ENCODE peak calls at places on chromosomes 3 and 15, in seven cellular contexts. G, U, I, B, C, Y and D are unnamed samples.

GRCh38 chr3:120324185-120324584 is 25.0 kb downstream of the LRRC58 start:
- DNase-seq in C (no peak), B (no peak), Y (no peak), G (no peak), I (no peak), U (no peak), D (no peak)

GRCh38 chr15:33467816-33468163 is 157.0 kb downstream of the RYR3 start:
- DNase-seq in B (no peak), Y (no peak), C (no peak), I (no peak), U (no peak), G (no peak), D (no peak)

GRCh38 chr3:160739079-160739478 is 17.0 kb upstream of the PPM1L start:
- DNase-seq in B (no peak), G (peak), C (no peak), Y (no peak), I (no peak), U (no peak), D (no peak)

GRCh38 chr3:177197934-177198484 is 727 bp upstream of the TBL1XR1 start:
- DNase-seq in G (no peak), I (no peak), U (no peak), Y (no peak), C (no peak), B (no peak), D (no peak)

GRCh38 chr3:101703169-101703568 is 16.7 kb upstream of the RPL24 start:
- DNase-seq in G (no peak), B (no peak), Y (no peak), U (no peak), C (no peak), I (no peak), D (no peak)

GRCh38 chr15:78390823-78391222 is 47.2 kb upstream of the IREB2 start:
- DNase-seq in C (no peak), U (no peak), G (peak), Y (no peak), B (no peak), I (no peak), D (no peak)

GRCh38 chr3:38054166-38054991 is 15.4 kb downstream of the DLEC1 start:
- DNase-seq in B (no peak), I (no peak), G (no peak), U (no peak), Y (peak), C (no peak), D (no peak)

GRCh38 chr3:191356586-191357439 is 26.5 kb upstream of the UTS2B start:
- DNase-seq in U (no peak), G (peak), B (no peak), Y (peak), I (no peak), C (no peak), D (no peak)

GRCh38 chr15:77580991-77581682 is 51.6 kb downstream of the LINGO1 start:
- DNase-seq in C (no peak), G (no peak), U (no peak), B (no peak), I (no peak), Y (no peak), D (no peak)

GRCh38 chr15:75468908-75469307 is 17.4 kb upstream of the SIN3A start:
- DNase-seq in U (no peak), B (no peak), I (no peak), G (peak), Y (no peak), C (no peak), D (no peak)

GRCh38 chr3:71753716-71754609 is at the start of gene GPR27:
- DNase-seq in Y (no peak), G (peak), C (peak), B (peak), I (no peak), U (no peak), D (no peak)

GRCh38 chr3:54830658-54831057 is 97.2 kb downstream of the LRTM1 start:
- DNase-seq in C (peak), I (no peak), U (no peak), Y (no peak), B (no peak), G (no peak), D (peak)

GRCh38 chr3:124064050-124064449 is 72.1 kb upstream of the ROPN1 start:
- DNase-seq in G (no peak), B (no peak), C (no peak), I (no peak), U (no peak), Y (no peak), D (no peak)

GRCh38 chr3:180590396-180590795 is 11.6 kb upstream of the TTC14 start:
- DNase-seq in I (no peak), G (no peak), C (no peak), B (no peak), U (no peak), Y (no peak), D (no peak)

GRCh38 chr3:188000361-188000861 is 153.5 kb upstream of the LPP start:
- DNase-seq in U (peak), G (no peak), I (no peak), C (no peak), Y (no peak), B (peak), D (no peak)

GRCh38 chr3:9028134-9028533 is 64.9 kb upstream of the RAD18 start:
- DNase-seq in Y (peak), B (peak), C (no peak), G (peak), I (peak), U (peak), D (no peak)

GRCh38 chr15:56805466-56806146 is 72.3 kb upstream of the ZNF280D start:
- DNase-seq in G (peak), Y (no peak), B (no peak), U (no peak), I (no peak), C (peak), D (no peak)

GRCh38 chr3:102142379-102143058 is 292.3 kb upstream of the ZPLD1 start:
- DNase-seq in I (no peak), C (no peak), G (no peak), Y (no peak), B (no peak), U (no peak), D (no peak)

GRCh38 chr3:30741870-30742269 is 135.5 kb downstream of the TGFBR2 start:
- DNase-seq in G (no peak), Y (no peak), U (no peak), C (no peak), B (no peak), I (no peak), D (no peak)

GRCh38 chr3:113243071-113243470 is 31.7 kb downstream of the BOC start:
- DNase-seq in I (no peak), C (no peak), G (no peak), Y (no peak), B (no peak), U (no peak), D (no peak)

GRCh38 chr3:136667081-136667480 is 85.1 kb downstream of the STAG1 start:
- DNase-seq in I (no peak), C (no peak), G (peak), B (no peak), Y (no peak), U (no peak), D (no peak)

GRCh38 chr15:72866086-72866646 is 82.6 kb upstream of the ADPGK start:
- DNase-seq in G (no peak), B (no peak), C (no peak), Y (no peak), I (no peak), U (no peak), D (no peak)

GRCh38 chr3:42655980-42656679 is 2.6 kb downstream of the ZBTB47 start:
- DNase-seq in B (peak), I (no peak), U (no peak), Y (no peak), G (peak), C (no peak), D (no peak)

GRCh38 chr3:128726691-128727031 is 678 bp downstream of the RAB7A start:
- DNase-seq in C (no peak), U (peak), I (peak), G (peak), B (no peak), Y (peak), D (peak)

GRCh38 chr3:53337167-53337940 is 10.0 kb downstream of the DCP1A start:
- DNase-seq in U (no peak), B (no peak), Y (no peak), I (no peak), G (no peak), C (no peak), D (no peak)

GRCh38 chr3:53328750-53329149 is 18.6 kb downstream of the DCP1A start:
- DNase-seq in I (no peak), Y (no peak), C (no peak), B (no peak), U (no peak), G (no peak), D (no peak)

GRCh38 chr3:53334742-53335141 is 12.6 kb downstream of the DCP1A start:
- DNase-seq in B (no peak), Y (no peak), G (no peak), C (no peak), U (no peak), I (no peak), D (no peak)

GRCh38 chr3:53329933-53330332 is 17.4 kb downstream of the DCP1A start:
- DNase-seq in U (no peak), G (no peak), I (no peak), Y (no peak), C (no peak), B (no peak), D (no peak)

DNA sequence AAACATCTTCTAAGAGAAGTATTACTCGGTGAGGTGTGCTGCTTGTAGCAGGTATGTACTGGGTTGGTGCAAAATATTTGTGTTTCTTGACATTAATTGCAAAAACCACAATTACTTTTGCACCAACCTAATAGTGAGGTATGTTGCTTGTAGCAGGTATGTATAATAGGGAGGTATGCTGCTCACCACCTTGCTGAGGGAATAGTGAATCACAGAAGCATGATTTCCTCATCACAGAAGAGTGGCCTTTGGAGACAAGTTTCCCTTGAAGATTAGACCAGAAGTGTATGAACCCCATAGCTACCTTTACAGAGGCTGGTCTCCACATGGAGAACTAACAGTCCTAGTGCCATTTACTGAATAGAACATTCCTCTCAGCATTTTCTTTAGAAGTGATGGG is 15.5 kb downstream of the DCP1A start:
- DNase-seq in C (no peak), Y (no peak), G (no peak), U (no peak), B (no peak), I (no peak), D (no peak)
- H3K4me3 ChIP-seq in C (no peak), Y (no peak), G (no peak), U (no peak), B (no peak), I (no peak), D (no peak)

GRCh38 chr3:58288011-58288728 is 17.9 kb upstream of the RPP14 start:
- DNase-seq in I (no peak), B (no peak), G (no peak), Y (no peak), C (no peak), U (no peak), D (no peak)
- TF ChIP-seq CTCF in I (no peak), B (no peak), G (no peak), Y (no peak), C (no peak), U (no peak), D (peak)

DNA sequence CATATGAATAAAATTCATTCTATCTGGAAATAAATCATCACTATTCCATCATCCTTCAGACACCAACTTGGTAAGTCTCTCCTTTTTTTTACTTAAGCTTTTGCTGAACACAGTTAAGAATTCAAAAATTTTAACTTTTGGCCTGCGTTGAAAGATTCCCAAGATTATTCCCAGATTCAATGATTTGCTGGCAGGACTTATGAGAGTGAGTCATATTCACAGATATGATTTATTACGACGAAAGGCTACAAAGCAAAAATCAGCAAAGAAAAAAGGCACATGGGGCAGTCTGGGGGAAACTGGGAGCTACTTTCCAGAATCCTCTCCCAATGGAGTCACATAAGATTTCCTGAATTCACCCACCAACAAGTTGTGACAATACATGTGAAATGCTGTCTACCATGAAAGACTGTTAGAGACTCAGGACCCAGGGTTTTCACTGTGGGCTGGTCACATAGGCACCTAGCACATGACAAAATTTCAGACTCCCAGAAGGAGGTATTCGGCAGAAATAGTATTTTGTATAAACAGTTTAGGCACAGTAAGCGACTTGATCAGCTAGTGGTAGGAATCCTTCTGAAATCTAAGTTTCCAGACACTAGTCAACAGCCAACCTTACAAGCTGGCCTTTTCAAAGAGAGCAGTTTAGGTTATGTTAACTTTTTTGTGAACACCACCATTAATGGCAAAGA is 82.1 kb downstream of the DLG1 start:
- DNase-seq in I (no peak), Y (no peak), B (no peak), U (no peak), C (no peak), G (peak), D (no peak)
- H3K4me3 ChIP-seq in I (no peak), Y (no peak), B (no peak), U (no peak), C (no peak), G (no peak), D (no peak)

DNA sequence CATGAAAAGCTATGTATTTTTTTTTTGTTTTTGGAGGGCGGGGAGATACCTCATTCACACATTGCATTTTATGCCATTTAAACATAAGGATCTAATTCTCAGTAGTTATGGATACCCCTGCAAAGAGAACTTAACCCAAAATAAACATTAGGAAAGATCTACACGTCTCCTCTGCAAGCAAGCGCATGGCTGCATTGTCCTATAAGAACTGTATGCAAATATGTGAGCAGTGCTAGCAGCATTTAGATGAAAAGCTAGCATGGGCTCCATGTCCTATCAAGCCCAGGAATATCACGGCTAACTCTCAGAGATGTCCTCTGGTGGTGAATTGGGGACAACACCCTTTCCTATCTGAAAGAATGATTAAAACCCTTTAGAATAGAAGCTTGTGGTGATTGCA is 292.8 kb downstream of the MEX3B start:
- DNase-seq in C (no peak), U (no peak), G (no peak), Y (no peak), B (no peak), I (no peak), D (no peak)
- TF ChIP-seq CTCF in C (no peak), U (no peak), G (no peak), Y (no peak), B (no peak), I (no peak), D (no peak)

GRCh38 chr3:13549513-13550256 is 760 bp downstream of the FBLN2 start:
- DNase-seq in U (no peak), C (no peak), I (no peak), B (no peak), G (no peak), Y (no peak), D (no peak)

GRCh38 chr3:13550257-13550693 is 1.4 kb downstream of the FBLN2 start:
- DNase-seq in Y (no peak), U (no peak), I (no peak), C (no peak), B (no peak), G (no peak), D (no peak)

GRCh38 chr3:13550791-13551360 is 2.0 kb downstream of the FBLN2 start:
- DNase-seq in Y (no peak), I (no peak), U (no peak), G (no peak), B (no peak), C (no peak), D (no peak)

GRCh38 chr3:13547591-13548371 is 1.1 kb upstream of the FBLN2 start:
- DNase-seq in Y (no peak), G (no peak), I (no peak), U (no peak), B (no peak), C (no peak), D (no peak)

DNA sequence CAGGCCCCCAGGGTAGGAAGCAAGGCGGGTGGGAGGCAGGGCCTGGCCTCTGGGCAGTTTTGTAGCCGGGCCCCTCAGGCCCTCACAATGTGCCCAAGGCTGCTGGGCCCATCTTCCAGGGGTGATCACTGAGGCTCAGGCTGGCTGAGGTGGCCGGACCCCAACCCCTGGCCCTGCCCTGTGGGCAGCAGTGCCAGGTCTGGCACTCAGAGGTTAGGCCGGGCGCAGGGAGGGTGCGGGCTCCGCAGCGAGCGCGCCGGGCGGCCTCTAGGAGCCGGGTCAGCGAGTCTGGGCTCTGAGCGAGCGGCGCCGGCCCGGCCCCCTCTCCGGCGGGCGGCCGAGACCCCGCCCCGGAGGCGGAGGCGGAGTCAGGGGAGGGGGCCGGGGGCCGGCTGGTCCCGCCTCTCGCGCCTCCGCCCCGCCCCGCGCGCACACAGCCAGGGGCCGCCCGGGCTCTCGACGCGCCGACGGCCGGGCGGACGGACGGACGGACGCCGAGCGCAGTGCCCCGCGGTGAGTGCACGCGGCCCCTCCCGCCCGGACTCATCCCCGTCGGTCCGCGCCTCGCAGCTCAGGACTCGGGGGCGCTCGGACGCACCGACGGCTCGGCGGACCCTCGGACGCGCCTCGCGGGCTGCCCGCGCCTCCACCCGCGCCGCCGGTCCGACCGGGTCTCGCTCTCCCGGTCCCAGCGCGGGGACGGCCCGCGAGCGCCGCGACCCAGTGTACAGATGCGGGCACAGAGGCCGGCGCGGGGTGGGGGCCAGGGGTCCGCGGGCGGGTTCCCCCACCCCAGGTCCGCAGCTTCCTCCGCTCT is at the start of gene FBLN2:
- DNase-seq in B (peak), Y (no peak), C (no peak), G (peak), I (no peak), U (peak), D (no peak)
- H3K4me3 ChIP-seq in B (no peak), Y (no peak), C (peak), G (peak), I (peak), U (peak), D (no peak)

DNA sequence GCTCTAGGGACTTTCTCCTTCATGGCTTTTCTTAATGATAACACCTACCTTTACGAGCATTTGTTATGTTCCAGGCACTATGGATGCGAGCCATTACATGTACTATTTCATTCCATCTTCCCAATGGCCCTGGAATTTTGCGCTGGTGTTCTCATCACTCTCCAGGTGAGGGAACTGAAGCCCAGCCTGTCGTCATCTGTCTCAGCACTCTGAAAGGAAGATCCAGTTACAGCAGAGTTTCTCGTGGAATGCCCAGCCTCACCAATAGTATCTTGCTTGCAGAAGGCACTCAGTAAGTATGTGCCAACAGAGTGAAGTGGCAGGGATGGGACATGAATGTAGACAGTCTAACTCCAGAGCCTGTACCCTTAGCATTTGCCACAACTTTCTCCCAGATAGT is 56.8 kb downstream of the NOX5 start:
- DNase-seq in C (no peak), I (peak), G (no peak), Y (no peak), B (no peak), U (no peak), D (no peak)
- TF ChIP-seq CTCF in C (no peak), I (no peak), G (no peak), Y (no peak), B (no peak), U (no peak), D (no peak)

DNA sequence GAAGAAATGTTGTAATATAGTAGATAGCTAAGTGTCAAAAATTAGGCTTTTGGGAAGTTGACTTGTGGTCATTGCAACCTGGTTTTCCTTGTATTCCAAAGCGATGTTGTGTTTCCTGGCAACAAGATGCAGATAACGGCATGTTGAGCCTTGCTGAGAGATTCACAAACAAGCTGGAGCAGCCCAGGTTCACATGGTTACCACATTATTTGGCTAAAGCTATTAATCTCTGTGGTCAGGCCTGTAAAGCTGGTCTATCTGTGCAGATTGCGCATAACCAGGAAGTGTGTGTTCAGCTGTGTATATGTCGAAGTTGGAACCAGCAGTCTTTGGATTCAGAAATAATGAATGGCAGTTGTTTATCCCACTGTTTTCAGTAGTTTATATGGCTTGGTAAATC is 6.6 kb downstream of the TIPARP start:
- DNase-seq in U (peak), G (peak), I (peak), B (peak), C (peak), Y (peak), D (no peak)
- H3K4me3 ChIP-seq in U (no peak), G (no peak), I (peak), B (no peak), C (no peak), Y (no peak), D (no peak)

GRCh38 chr15:52161406-52161966 is 29.7 kb downstream of the GNB5 start:
- DNase-seq in Y (no peak), C (no peak), I (no peak), B (no peak), G (no peak), U (no peak), D (no peak)

GRCh38 chr15:52164631-52165265 is 26.4 kb downstream of the GNB5 start:
- DNase-seq in Y (no peak), G (no peak), I (no peak), B (no peak), C (no peak), U (no peak), D (no peak)

GRCh38 chr15:52162260-52162659 is 28.9 kb downstream of the GNB5 start:
- DNase-seq in G (no peak), U (no peak), C (no peak), I (no peak), Y (no peak), B (no peak), D (no peak)

GRCh38 chr15:52162876-52163275 is 28.3 kb downstream of the GNB5 start:
- DNase-seq in B (no peak), I (no peak), U (no peak), Y (no peak), G (no peak), C (no peak), D (no peak)

GRCh38 chr15:52163321-52164190 is 27.6 kb downstream of the GNB5 start:
- DNase-seq in U (no peak), I (no peak), Y (no peak), C (no peak), G (no peak), B (no peak), D (no peak)
- TF ChIP-seq CTCF in U (no peak), I (no peak), Y (no peak), C (peak), G (peak), B (no peak), D (peak)

GRCh38 chr15:52529940-52530339 is 1.3 kb upstream of the MYO5A start:
- DNase-seq in Y (no peak), I (no peak), C (no peak), U (no peak), G (no peak), B (no peak), D (no peak)
- H3K4me3 ChIP-seq in Y (no peak), I (peak), C (peak), U (peak), G (peak), B (no peak), D (peak)